ENCODE peak calls at places on chromosomes 12 and 14, in seven cellular contexts. S is GM23248, R is MM.1S, X is hepatocyte, T is brain microvascular endothelial cell, C is SK-N-SH, H is body of pancreas. Q is an unnamed sample.

GRCh38 chr12:52896190-52897100 is 8.4 kb downstream of the KRT8 start:
- DNase-seq in S (peak; percentile 17), R (no peak), X (peak; percentile 57), T (no peak), C (no peak), H (peak; percentile 34), Q (no peak)

GRCh38 chr14:21498540-21499526 is 12.3 kb downstream of the METTL3 start:
- DNase-seq in S (peak; percentile 80), R (peak; percentile 27), X (peak; percentile 76), T (peak; percentile 43), C (peak; percentile 51), H (no peak), Q (peak; percentile 60)

GRCh38 chr12:6961278-6961694 is 9.2 kb downstream of the PHB2 start:
- DNase-seq in S (peak; percentile 81), R (peak; percentile 6), X (peak; percentile 43), T (no peak), C (peak; percentile 34), H (peak; percentile 65), Q (peak; percentile 86)

GRCh38 chr12:124450376-124450750 is 117.0 kb downstream of the NCOR2 start:
- DNase-seq in S (no peak), R (no peak), X (no peak), T (no peak), C (no peak), H (no peak), Q (no peak)

GRCh38 chr14:22666203-22666893 is 22.2 kb upstream of the OR6J1 start:
- DNase-seq in S (no peak), R (no peak), X (no peak), T (no peak), C (no peak), H (no peak), Q (no peak)

GRCh38 chr12:2498961-2499500 is 295.7 kb upstream of the FKBP4 start:
- DNase-seq in S (no peak), R (no peak), X (peak; percentile 17), T (no peak), C (no peak), H (no peak), Q (no peak)

GRCh38 chr12:94594443-94594825 is 55.9 kb downstream of the TMCC3 start:
- DNase-seq in S (no peak), R (no peak), X (no peak), T (no peak), C (no peak), H (no peak), Q (no peak)

GRCh38 chr14:104682107-104682593 is 7.3 kb upstream of the INF2 start:
- DNase-seq in S (no peak), R (no peak), X (no peak), T (no peak), C (peak; percentile 81), H (peak; percentile 4), Q (no peak)

GRCh38 chr12:58500399-58500798 is 419.9 kb downstream of the LRIG3 start:
- DNase-seq in S (peak; percentile 59), R (no peak), X (no peak), T (no peak), C (no peak), H (no peak), Q (no peak)

GRCh38 chr14:30751646-30752416 is 122.5 kb upstream of the COCH start:
- DNase-seq in S (no peak), R (no peak), X (no peak), T (no peak), C (peak; percentile 23), H (no peak), Q (no peak)

GRCh38 chr12:52022841-52023181 is 16.1 kb downstream of the TAMALIN start:
- DNase-seq in S (no peak), R (no peak), X (peak; percentile 56), T (no peak), C (peak; percentile 74), H (peak; percentile 57), Q (no peak)

GRCh38 chr12:19978193-19978592 is 390.1 kb upstream of the PDE3A start:
- DNase-seq in S (peak; percentile 93), R (no peak), X (peak; percentile 28), T (peak; percentile 94), C (no peak), H (no peak), Q (no peak)

GRCh38 chr12:15526033-15526432 is 203.7 kb downstream of the PTPRO start:
- DNase-seq in S (no peak), R (peak; percentile 83), X (no peak), T (no peak), C (no peak), H (no peak), Q (no peak)

GRCh38 chr12:26938660-26939185 is 453 bp downstream of the FGFR1OP2 start:
- DNase-seq in S (peak; percentile 69), R (peak; percentile 37), X (no peak), T (no peak), C (no peak), H (no peak), Q (peak; percentile 23)

GRCh38 chr12:80412343-80412953 is 31.6 kb upstream of the PTPRQ start:
- DNase-seq in S (peak; percentile 80), R (peak; percentile 72), X (peak; percentile 80), T (peak; percentile 44), C (peak; percentile 30), H (no peak), Q (no peak)

GRCh38 chr14:101716077-101716950 is 45.2 kb upstream of the PPP2R5C start:
- DNase-seq in S (no peak), R (no peak), X (no peak), T (no peak), C (no peak), H (no peak), Q (no peak)

GRCh38 chr14:95240859-95241813 is 78.6 kb downstream of the CLMN start:
- DNase-seq in S (peak; percentile 40), R (no peak), X (no peak), T (no peak), C (peak; percentile 36), H (peak; percentile 48), Q (no peak)

GRCh38 chr14:91292476-91292875 is 48.0 kb upstream of the GPR68 start:
- DNase-seq in S (no peak), R (no peak), X (no peak), T (no peak), C (no peak), H (no peak), Q (peak; percentile 11)

GRCh38 chr14:59093889-59094288 is 94.6 kb upstream of the DAAM1 start:
- DNase-seq in S (peak; percentile 23), R (no peak), X (no peak), T (no peak), C (peak; percentile 32), H (no peak), Q (no peak)

GRCh38 chr12:83477289-83477688 is 790.6 kb downstream of the TMTC2 start:
- DNase-seq in S (no peak), R (no peak), X (no peak), T (no peak), C (no peak), H (no peak), Q (no peak)

GRCh38 chr14:38931969-38932652 is 170.9 kb downstream of the SEC23A start:
- DNase-seq in S (no peak), R (no peak), X (peak; percentile 55), T (no peak), C (no peak), H (no peak), Q (no peak)

GRCh38 chr14:68349900-68350323 is 443.0 kb downstream of the ZFP36L1 start:
- DNase-seq in S (no peak), R (no peak), X (peak; percentile 66), T (peak; percentile 36), C (no peak), H (peak; percentile 36), Q (no peak)

GRCh38 chr12:112677050-112677765 is 114.3 kb upstream of the RPH3A start:
- DNase-seq in S (no peak), R (no peak), X (no peak), T (no peak), C (no peak), H (no peak), Q (no peak)
- H3K4me3 ChIP-seq in S (no peak overlapping the region), R (no peak overlapping the region), X (no peak overlapping the region), T (no peak overlapping the region), C (no peak overlapping the region), H (no peak overlapping the region), Q (no peak overlapping the region)

GRCh38 chr14:37598973-37599526 is 3.6 kb downstream of the TTC6 start:
- DNase-seq in S (no peak), R (no peak), X (no peak), T (no peak), C (no peak), H (no peak), Q (no peak)
- H3K27me3 ChIP-seq in S (peaks cover 86% of the 10 kb centered on the region), R (no peaks in the 10 kb centered on the region), X (peaks cover 59% of the 10 kb centered on the region), T (peaks cover 84% of the 10 kb centered on the region), C (peaks cover 15% of the 10 kb centered on the region), H (peaks cover 61% of the 10 kb centered on the region), Q (peaks cover 58% of the 10 kb centered on the region)

DNA sequence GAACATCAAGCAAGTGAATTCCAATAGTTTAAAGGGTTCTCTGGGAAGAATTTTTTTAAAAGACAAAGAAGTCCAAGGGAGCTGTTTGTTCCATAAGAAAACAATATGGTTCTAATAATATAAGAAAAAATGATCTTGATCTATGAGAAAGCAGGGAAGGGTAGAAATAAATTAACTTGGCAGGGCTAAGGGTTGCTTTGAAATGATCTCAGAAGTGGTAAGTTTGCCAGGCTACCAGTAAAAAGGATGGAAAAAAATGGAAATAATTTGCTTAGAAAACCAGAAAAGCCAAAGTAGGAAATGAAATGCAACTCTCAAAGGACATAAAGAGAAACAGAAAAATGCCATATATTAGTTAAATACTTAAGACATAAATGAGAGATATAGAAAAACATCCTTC is 41.7 kb upstream of the EMP1 start:
- DNase-seq in S (peak; percentile 46), R (no peak), X (no peak), T (no peak), C (no peak), H (no peak), Q (no peak)
- H3K4me3 ChIP-seq in S (peak overlapping the region; percentile 49), R (no peak overlapping the region), X (no peak overlapping the region), T (no peak overlapping the region), C (no peak overlapping the region), H (no peak overlapping the region), Q (no peak overlapping the region)

DNA sequence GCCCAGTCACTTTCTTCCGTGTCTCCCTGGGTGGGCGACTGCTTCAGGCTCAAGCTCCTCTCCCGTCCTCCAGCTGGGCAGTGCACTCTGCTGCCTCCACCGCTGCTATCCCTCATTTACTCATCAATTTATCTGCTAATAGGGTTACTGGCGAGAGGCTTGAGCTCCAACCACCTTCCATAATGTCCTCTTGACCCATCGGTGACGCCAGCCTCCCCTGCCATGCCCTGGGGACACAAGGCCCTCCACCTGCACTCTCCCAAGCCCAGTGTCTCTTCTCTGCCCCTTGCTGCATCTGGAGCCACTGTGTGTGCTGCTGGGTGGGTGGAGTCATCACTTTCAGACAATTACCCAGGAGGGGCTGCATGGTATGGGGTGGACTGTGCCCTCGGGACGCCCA is 78.5 kb downstream of the TMEM132D start:
- DNase-seq in S (no peak), R (no peak), X (no peak), T (no peak), C (no peak), H (no peak), Q (no peak)
- H3K27me3 ChIP-seq in S (no peaks in the 10 kb centered on the region), R (no peaks in the 10 kb centered on the region), X (no peaks in the 10 kb centered on the region), T (no peaks in the 10 kb centered on the region), C (no peaks in the 10 kb centered on the region), H (no peaks in the 10 kb centered on the region), Q (no peaks in the 10 kb centered on the region)

DNA sequence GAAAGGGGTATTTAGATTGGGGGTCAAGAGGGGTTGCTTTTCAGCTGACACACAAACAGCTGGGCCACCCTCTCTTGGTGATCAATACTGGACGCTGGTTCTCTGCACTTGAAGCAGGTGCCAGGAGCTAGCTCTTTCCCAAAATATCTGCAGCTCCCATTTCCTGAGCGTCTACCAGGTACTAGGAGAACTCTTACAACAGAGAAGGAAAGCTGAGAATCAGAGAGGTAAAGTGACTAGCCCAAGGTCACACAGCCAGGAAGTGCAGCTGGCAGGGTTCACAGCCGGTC is 1.2 kb downstream of the TESC start:
- DNase-seq in S (no peak), R (no peak), X (no peak), T (no peak), C (no peak), H (no peak), Q (no peak)
- H3K4me3 ChIP-seq in S (no peak overlapping the region), R (peak overlapping the region; percentile 69), X (no peak overlapping the region), T (no peak overlapping the region), C (no peak overlapping the region), H (peak overlapping the region; percentile 73), Q (peak overlapping the region; percentile 51)

Q was measured in CD4-positive, alpha-beta memory T cell.